ENCODE peak calls at places on chromosomes 2 and 18, in ten cellular contexts. One of them, this sample, is unnamed.

GRCh38 chr2:234979204-234980167 is 27.7 kb downstream of the SH3BP4 start:
- DNase-seq in PC-3: peak; percentile 42
- DNase-seq in heart right ventricle: no peak
- DNase-seq in neuronal stem cell: no peak
- DNase-seq in CD8-positive, alpha-beta T cell: no peak
- DNase-seq in ovary: no peak
- DNase-seq in PC-9: peak; percentile 43
- DNase-seq in pancreas: no peak
- DNase-seq in H1: no peak
- DNase-seq in right lobe of liver: no peak
- DNase-seq in this sample: no peak

GRCh38 chr2:69300650-69301049 is 86.4 kb downstream of the GFPT1 start:
- DNase-seq in PC-3: no peak
- DNase-seq in heart right ventricle: no peak
- DNase-seq in neuronal stem cell: no peak
- DNase-seq in CD8-positive, alpha-beta T cell: no peak
- DNase-seq in ovary: no peak
- DNase-seq in PC-9: no peak
- DNase-seq in pancreas: no peak
- DNase-seq in H1: no peak
- DNase-seq in right lobe of liver: no peak
- DNase-seq in this sample: no peak

GRCh38 chr2:152098033-152098797 is 629 bp downstream of the CACNB4 start:
- DNase-seq in PC-3: peak; percentile 6
- DNase-seq in heart right ventricle: peak; percentile 5
- DNase-seq in neuronal stem cell: peak; percentile 27
- DNase-seq in CD8-positive, alpha-beta T cell: no peak
- DNase-seq in ovary: peak; percentile 33
- DNase-seq in PC-9: no peak
- DNase-seq in pancreas: peak; percentile 74
- DNase-seq in H1: peak; percentile 71
- DNase-seq in right lobe of liver: no peak
- DNase-seq in this sample: peak; percentile 17

GRCh38 chr2:60432202-60432601 is 121.3 kb downstream of the BCL11A start:
- DNase-seq in PC-3: peak; percentile 90
- DNase-seq in heart right ventricle: no peak
- DNase-seq in neuronal stem cell: no peak
- DNase-seq in CD8-positive, alpha-beta T cell: no peak
- DNase-seq in ovary: no peak
- DNase-seq in PC-9: no peak
- DNase-seq in pancreas: no peak
- DNase-seq in H1: no peak
- DNase-seq in right lobe of liver: no peak
- DNase-seq in this sample: no peak

GRCh38 chr2:240568678-240569522 is 616 bp downstream of the RNPEPL1 start:
- DNase-seq in PC-3: peak; percentile 66
- DNase-seq in heart right ventricle: peak; percentile 62
- DNase-seq in neuronal stem cell: no peak
- DNase-seq in CD8-positive, alpha-beta T cell: peak; percentile 62
- DNase-seq in ovary: peak; percentile 79
- DNase-seq in PC-9: no peak
- DNase-seq in pancreas: peak; percentile 88
- DNase-seq in H1: peak; percentile 67
- DNase-seq in right lobe of liver: peak; percentile 81
- DNase-seq in this sample: peak; percentile 64

GRCh38 chr18:54690198-54690597 is 99.2 kb downstream of the DYNAP start:
- DNase-seq in PC-3: no peak
- DNase-seq in heart right ventricle: no peak
- DNase-seq in neuronal stem cell: no peak
- DNase-seq in CD8-positive, alpha-beta T cell: no peak
- DNase-seq in ovary: no peak
- DNase-seq in PC-9: no peak
- DNase-seq in pancreas: no peak
- DNase-seq in H1: no peak
- DNase-seq in right lobe of liver: no peak
- DNase-seq in this sample: no peak

GRCh38 chr2:23029111-23029510 is 355.9 kb upstream of the KLHL29 start:
- DNase-seq in PC-3: no peak
- DNase-seq in heart right ventricle: no peak
- DNase-seq in neuronal stem cell: no peak
- DNase-seq in CD8-positive, alpha-beta T cell: no peak
- DNase-seq in ovary: no peak
- DNase-seq in PC-9: no peak
- DNase-seq in pancreas: no peak
- DNase-seq in H1: no peak
- DNase-seq in right lobe of liver: no peak
- DNase-seq in this sample: peak; percentile 74

GRCh38 chr2:12716250-12717190 is at the start of gene TRIB2:
- DNase-seq in PC-3: peak; percentile 82
- DNase-seq in heart right ventricle: peak; percentile 92
- DNase-seq in neuronal stem cell: peak; percentile 75
- DNase-seq in CD8-positive, alpha-beta T cell: peak; percentile 90
- DNase-seq in ovary: peak; percentile 91
- DNase-seq in PC-9: peak; percentile 66
- DNase-seq in pancreas: peak; percentile 94
- DNase-seq in H1: peak; percentile 79
- DNase-seq in right lobe of liver: peak; percentile 90
- DNase-seq in this sample: peak; percentile 85

GRCh38 chr18:25253136-25253535 is 98.8 kb downstream of the ZNF521 start:
- DNase-seq in PC-3: peak; percentile 80
- DNase-seq in heart right ventricle: no peak
- DNase-seq in neuronal stem cell: no peak
- DNase-seq in CD8-positive, alpha-beta T cell: no peak
- DNase-seq in ovary: no peak
- DNase-seq in PC-9: no peak
- DNase-seq in pancreas: no peak
- DNase-seq in H1: no peak
- DNase-seq in right lobe of liver: no peak
- DNase-seq in this sample: no peak

GRCh38 chr2:234032301-234032856 is 18.1 kb upstream of the SPP2 start:
- DNase-seq in PC-3: peak; percentile 86
- DNase-seq in heart right ventricle: no peak
- DNase-seq in neuronal stem cell: no peak
- DNase-seq in CD8-positive, alpha-beta T cell: peak; percentile 35
- DNase-seq in ovary: no peak
- DNase-seq in PC-9: no peak
- DNase-seq in pancreas: no peak
- DNase-seq in H1: no peak
- DNase-seq in right lobe of liver: no peak
- DNase-seq in this sample: peak; percentile 68

GRCh38 chr2:9753276-9753600 is 90.0 kb upstream of the TAF1B start:
- DNase-seq in PC-3: peak; percentile 94
- DNase-seq in heart right ventricle: no peak
- DNase-seq in neuronal stem cell: no peak
- DNase-seq in CD8-positive, alpha-beta T cell: peak; percentile 24
- DNase-seq in ovary: no peak
- DNase-seq in PC-9: peak; percentile 96
- DNase-seq in pancreas: no peak
- DNase-seq in H1: no peak
- DNase-seq in right lobe of liver: no peak
- DNase-seq in this sample: peak; percentile 76

GRCh38 chr2:74764429-74765272 is 69.3 kb upstream of the HK2 start:
- DNase-seq in PC-3: no peak
- DNase-seq in heart right ventricle: no peak
- DNase-seq in neuronal stem cell: no peak
- DNase-seq in CD8-positive, alpha-beta T cell: no peak
- DNase-seq in ovary: no peak
- DNase-seq in PC-9: no peak
- DNase-seq in pancreas: no peak
- DNase-seq in H1: no peak
- DNase-seq in right lobe of liver: no peak
- DNase-seq in this sample: no peak

GRCh38 chr2:45024600-45025291 is 15.5 kb upstream of the SIX2 start:
- DNase-seq in PC-3: peak; percentile 99
- DNase-seq in heart right ventricle: no peak
- DNase-seq in neuronal stem cell: no peak
- DNase-seq in CD8-positive, alpha-beta T cell: no peak
- DNase-seq in ovary: no peak
- DNase-seq in PC-9: peak; percentile 97
- DNase-seq in pancreas: peak; percentile 66
- DNase-seq in H1: no peak
- DNase-seq in right lobe of liver: no peak
- DNase-seq in this sample: no peak

GRCh38 chr18:73563345-73563744 is 584.3 kb downstream of the FBXO15 start:
- DNase-seq in PC-3: peak; percentile 68
- DNase-seq in heart right ventricle: no peak
- DNase-seq in neuronal stem cell: no peak
- DNase-seq in CD8-positive, alpha-beta T cell: no peak
- DNase-seq in ovary: no peak
- DNase-seq in PC-9: no peak
- DNase-seq in pancreas: no peak
- DNase-seq in H1: no peak
- DNase-seq in right lobe of liver: no peak
- DNase-seq in this sample: no peak

GRCh38 chr2:6011871-6012380 is 319.7 kb downstream of the SOX11 start:
- DNase-seq in PC-3: no peak
- DNase-seq in heart right ventricle: no peak
- DNase-seq in neuronal stem cell: peak; percentile 9
- DNase-seq in CD8-positive, alpha-beta T cell: no peak
- DNase-seq in ovary: no peak
- DNase-seq in PC-9: no peak
- DNase-seq in pancreas: no peak
- DNase-seq in H1: no peak
- DNase-seq in right lobe of liver: no peak
- DNase-seq in this sample: no peak

GRCh38 chr2:38959938-38960608 is 70.4 kb downstream of the ARHGEF33 start:
- DNase-seq in PC-3: no peak
- DNase-seq in heart right ventricle: peak; percentile 62
- DNase-seq in neuronal stem cell: peak; percentile 56
- DNase-seq in CD8-positive, alpha-beta T cell: peak; percentile 52
- DNase-seq in ovary: peak; percentile 87
- DNase-seq in PC-9: no peak
- DNase-seq in pancreas: peak; percentile 81
- DNase-seq in H1: peak; percentile 76
- DNase-seq in right lobe of liver: peak; percentile 52
- DNase-seq in this sample: peak; percentile 71

GRCh38 chr18:36786686-36787085 is 42.1 kb downstream of the TPGS2 start:
- DNase-seq in PC-3: no peak
- DNase-seq in heart right ventricle: peak; percentile 26
- DNase-seq in neuronal stem cell: no peak
- DNase-seq in CD8-positive, alpha-beta T cell: no peak
- DNase-seq in ovary: no peak
- DNase-seq in PC-9: no peak
- DNase-seq in pancreas: no peak
- DNase-seq in H1: no peak
- DNase-seq in right lobe of liver: no peak
- DNase-seq in this sample: no peak

GRCh38 chr2:126664234-126664633 is 8.3 kb downstream of the GYPC start:
- DNase-seq in PC-3: no peak
- DNase-seq in heart right ventricle: no peak
- DNase-seq in neuronal stem cell: no peak
- DNase-seq in CD8-positive, alpha-beta T cell: peak; percentile 33
- DNase-seq in ovary: no peak
- DNase-seq in PC-9: no peak
- DNase-seq in pancreas: no peak
- DNase-seq in H1: no peak
- DNase-seq in right lobe of liver: no peak
- DNase-seq in this sample: no peak
- H3K4me3 ChIP-seq in PC-3: no peak overlapping the region
- H3K4me3 ChIP-seq in heart right ventricle: no peak overlapping the region
- H3K4me3 ChIP-seq in neuronal stem cell: no peak overlapping the region
- H3K4me3 ChIP-seq in CD8-positive, alpha-beta T cell: peak overlapping the region; percentile 17
- H3K4me3 ChIP-seq in ovary: no peak overlapping the region
- H3K4me3 ChIP-seq in PC-9: no peak overlapping the region
- H3K4me3 ChIP-seq in pancreas: no peak overlapping the region
- H3K4me3 ChIP-seq in H1: no peak overlapping the region
- H3K4me3 ChIP-seq in right lobe of liver: no peak overlapping the region
- H3K4me3 ChIP-seq in this sample: no peak overlapping the region

GRCh38 chr2:61465045-61465444 is 5.8 kb downstream of the USP34 start:
- DNase-seq in PC-3: no peak
- DNase-seq in heart right ventricle: no peak
- DNase-seq in neuronal stem cell: no peak
- DNase-seq in CD8-positive, alpha-beta T cell: no peak
- DNase-seq in ovary: no peak
- DNase-seq in PC-9: no peak
- DNase-seq in pancreas: no peak
- DNase-seq in H1: no peak
- DNase-seq in right lobe of liver: no peak
- DNase-seq in this sample: no peak
- H3K4me1 ChIP-seq in PC-3: peaks cover 18% of the 10 kb centered on the region
- H3K4me1 ChIP-seq in heart right ventricle: peaks cover 63% of the 10 kb centered on the region
- H3K4me1 ChIP-seq in neuronal stem cell: no peaks in the 10 kb centered on the region
- H3K4me1 ChIP-seq in CD8-positive, alpha-beta T cell: peaks cover 54% of the 10 kb centered on the region
- H3K4me1 ChIP-seq in ovary: peaks cover 13% of the 10 kb centered on the region
- H3K4me1 ChIP-seq in PC-9: peaks cover 12% of the 10 kb centered on the region
- H3K4me1 ChIP-seq in pancreas: peaks cover 2% of the 10 kb centered on the region
- H3K4me1 ChIP-seq in H1: no peaks in the 10 kb centered on the region
- H3K4me1 ChIP-seq in right lobe of liver: peaks cover 9% of the 10 kb centered on the region
- H3K4me1 ChIP-seq in this sample: no peaks in the 10 kb centered on the region

GRCh38 chr2:47735912-47736311 is 47.0 kb upstream of the MSH6 start:
- DNase-seq in PC-3: no peak
- DNase-seq in heart right ventricle: no peak
- DNase-seq in neuronal stem cell: no peak
- DNase-seq in CD8-positive, alpha-beta T cell: no peak
- DNase-seq in ovary: no peak
- DNase-seq in PC-9: no peak
- DNase-seq in pancreas: no peak
- DNase-seq in H1: no peak
- DNase-seq in right lobe of liver: no peak
- DNase-seq in this sample: no peak

GRCh38 chr2:47735046-47735445 is 47.9 kb upstream of the MSH6 start:
- DNase-seq in PC-3: no peak
- DNase-seq in heart right ventricle: no peak
- DNase-seq in neuronal stem cell: no peak
- DNase-seq in CD8-positive, alpha-beta T cell: no peak
- DNase-seq in ovary: no peak
- DNase-seq in PC-9: no peak
- DNase-seq in pancreas: no peak
- DNase-seq in H1: no peak
- DNase-seq in right lobe of liver: no peak
- DNase-seq in this sample: no peak

GRCh38 chr2:47738331-47738730 is 44.6 kb upstream of the MSH6 start:
- DNase-seq in PC-3: no peak
- DNase-seq in heart right ventricle: no peak
- DNase-seq in neuronal stem cell: no peak
- DNase-seq in CD8-positive, alpha-beta T cell: no peak
- DNase-seq in ovary: no peak
- DNase-seq in PC-9: no peak
- DNase-seq in pancreas: no peak
- DNase-seq in H1: no peak
- DNase-seq in right lobe of liver: no peak
- DNase-seq in this sample: no peak

GRCh38 chr2:47735470-47735869 is 47.5 kb upstream of the MSH6 start:
- DNase-seq in PC-3: no peak
- DNase-seq in heart right ventricle: no peak
- DNase-seq in neuronal stem cell: no peak
- DNase-seq in CD8-positive, alpha-beta T cell: no peak
- DNase-seq in ovary: no peak
- DNase-seq in PC-9: no peak
- DNase-seq in pancreas: no peak
- DNase-seq in H1: no peak
- DNase-seq in right lobe of liver: no peak
- DNase-seq in this sample: no peak

GRCh38 chr2:47737191-47737975 is 45.6 kb upstream of the MSH6 start:
- DNase-seq in PC-3: no peak
- DNase-seq in heart right ventricle: no peak
- DNase-seq in neuronal stem cell: no peak
- DNase-seq in CD8-positive, alpha-beta T cell: no peak
- DNase-seq in ovary: no peak
- DNase-seq in PC-9: no peak
- DNase-seq in pancreas: no peak
- DNase-seq in H1: no peak
- DNase-seq in right lobe of liver: no peak
- DNase-seq in this sample: no peak
- H3K36me3 ChIP-seq in PC-3: no peaks in the 10 kb centered on the region
- H3K36me3 ChIP-seq in heart right ventricle: no peaks in the 10 kb centered on the region
- H3K36me3 ChIP-seq in neuronal stem cell: no peaks in the 10 kb centered on the region
- H3K36me3 ChIP-seq in CD8-positive, alpha-beta T cell: no peaks in the 10 kb centered on the region
- H3K36me3 ChIP-seq in ovary: no peaks in the 10 kb centered on the region
- H3K36me3 ChIP-seq in PC-9: no peaks in the 10 kb centered on the region
- H3K36me3 ChIP-seq in pancreas: no peaks in the 10 kb centered on the region
- H3K36me3 ChIP-seq in H1: no peaks in the 10 kb centered on the region
- H3K36me3 ChIP-seq in right lobe of liver: no peaks in the 10 kb centered on the region
- H3K36me3 ChIP-seq in this sample: no peaks in the 10 kb centered on the region

GRCh38 chr2:11532434-11533055 is 1.3 kb upstream of the GREB1 start:
- DNase-seq in PC-3: peak; percentile 31
- DNase-seq in heart right ventricle: no peak
- DNase-seq in neuronal stem cell: no peak
- DNase-seq in CD8-positive, alpha-beta T cell: no peak
- DNase-seq in ovary: no peak
- DNase-seq in PC-9: peak; percentile 79
- DNase-seq in pancreas: no peak
- DNase-seq in H1: no peak
- DNase-seq in right lobe of liver: no peak
- DNase-seq in this sample: no peak
- H3K4me3 ChIP-seq in PC-3: no peak overlapping the region
- H3K4me3 ChIP-seq in heart right ventricle: no peak overlapping the region
- H3K4me3 ChIP-seq in neuronal stem cell: no peak overlapping the region
- H3K4me3 ChIP-seq in CD8-positive, alpha-beta T cell: no peak overlapping the region
- H3K4me3 ChIP-seq in ovary: no peak overlapping the region
- H3K4me3 ChIP-seq in PC-9: peak overlapping the region; percentile 24
- H3K4me3 ChIP-seq in pancreas: no peak overlapping the region
- H3K4me3 ChIP-seq in H1: no peak overlapping the region
- H3K4me3 ChIP-seq in right lobe of liver: no peak overlapping the region
- H3K4me3 ChIP-seq in this sample: no peak overlapping the region